ENCODE peak calls at places on chromosomes 16 and 17, in eight cellular contexts. M, W, R, T, F, B, O and Y are unnamed samples.
A peak's percentile ranks its signal among the peaks of the same experiment; 100 is the strongest.

GRCh38 chr17:69523252-69523861 is 108.9 kb downstream of the MAP2K6 start:
- DNase-seq in M (no peak), W (no peak), R (no peak), T (no peak), F (peak; percentile 16), B (peak; percentile 35), O (peak; percentile 54), Y (peak; percentile 43)

GRCh38 chr16:84286568-84287220 is 8.0 kb upstream of the WFDC1 start:
- DNase-seq in M (no peak), W (peak; percentile 47), R (no peak), T (no peak), F (no peak), B (peak; percentile 17), O (peak; percentile 16), Y (no peak)

GRCh38 chr16:67767953-67768352 is 38.4 kb downstream of the RANBP10 start:
- DNase-seq in M (no peak), W (no peak), R (no peak), T (no peak), F (no peak), B (peak; percentile 51), O (no peak), Y (no peak)

GRCh38 chr17:44961921-44962350 is 6.2 kb downstream of the C1QL1 start:
- DNase-seq in M (no peak), W (no peak), R (no peak), T (no peak), F (no peak), B (no peak), O (no peak), Y (no peak)

GRCh38 chr16:23368469-23368868 is 66.4 kb downstream of the SCNN1B start:
- DNase-seq in M (no peak), W (no peak), R (no peak), T (no peak), F (no peak), B (no peak), O (no peak), Y (no peak)

GRCh38 chr16:4511441-4512082 is 27.0 kb downstream of the CDIP1 start:
- DNase-seq in M (no peak), W (no peak), R (no peak), T (no peak), F (peak; percentile 70), B (no peak), O (peak; percentile 88), Y (peak; percentile 86)

GRCh38 chr17:3887394-3887793 is 5.5 kb downstream of the CAMKK1 start:
- DNase-seq in M (no peak), W (no peak), R (no peak), T (no peak), F (no peak), B (no peak), O (no peak), Y (no peak)

GRCh38 chr16:69057400-69058378 is 47.8 kb upstream of the HAS3 start:
- DNase-seq in M (no peak), W (no peak), R (no peak), T (no peak), F (no peak), B (peak; percentile 87), O (peak; percentile 31), Y (no peak)